ENCODE peak calls at places on chromosomes 5 and 9, in eight cellular contexts. Q, V, T, B, D, L, X and E are unnamed samples.

GRCh38 chr5:14061106-14061505 is 82.0 kb upstream of the TRIO start:
- DNase-seq in Q (no peak), V (no peak), T (no peak), B (no peak), D (no peak), L (no peak), X (no peak), E (no peak)

GRCh38 chr5:150627731-150628545 is 12.5 kb upstream of the SYNPO start:
- DNase-seq in Q (no peak), V (no peak), T (no peak), B (no peak), D (no peak), L (no peak), X (no peak), E (no peak)

GRCh38 chr9:109256381-109256780 is 64.5 kb downstream of the EPB41L4B start:
- DNase-seq in Q (no peak), V (no peak), T (no peak), B (no peak), D (no peak), L (no peak), X (no peak), E (no peak)

GRCh38 chr5:123554601-123555000 is 42.6 kb downstream of the CSNK1G3 start:
- DNase-seq in Q (no peak), V (no peak), T (no peak), B (no peak), D (no peak), L (no peak), X (no peak), E (no peak)

GRCh38 chr9:17082343-17082742 is 52.5 kb upstream of the CNTLN start:
- DNase-seq in Q (no peak), V (peak), T (no peak), B (peak), D (no peak), L (no peak), X (no peak), E (no peak)

GRCh38 chr9:130681769-130682489 is 11.7 kb upstream of the EXOSC2 start:
- DNase-seq in Q (no peak), V (peak), T (no peak), B (no peak), D (peak), L (no peak), X (no peak), E (no peak)

GRCh38 chr5:9716838-9717281 is 86.7 kb upstream of the TAS2R1 start:
- DNase-seq in Q (peak), V (no peak), T (no peak), B (no peak), D (no peak), L (no peak), X (no peak), E (no peak)

GRCh38 chr5:55988979-55989612 is 5.7 kb downstream of the IL6ST start:
- DNase-seq in Q (no peak), V (peak), T (no peak), B (no peak), D (no peak), L (no peak), X (no peak), E (no peak)

GRCh38 chr9:24258626-24259025 is 287.1 kb downstream of the IZUMO3 start:
- DNase-seq in Q (no peak), V (no peak), T (no peak), B (no peak), D (no peak), L (no peak), X (no peak), E (no peak)

GRCh38 chr5:100469780-100470179 is 65.4 kb upstream of the FAM174A start:
- DNase-seq in Q (no peak), V (no peak), T (no peak), B (no peak), D (no peak), L (no peak), X (no peak), E (no peak)

GRCh38 chr9:116030532-116030931 is 123.1 kb upstream of the PAPPA start:
- DNase-seq in Q (no peak), V (no peak), T (no peak), B (no peak), D (no peak), L (no peak), X (no peak), E (no peak)

GRCh38 chr5:90022711-90023053 is 386.9 kb downstream of the CETN3 start:
- DNase-seq in Q (no peak), V (no peak), T (no peak), B (no peak), D (no peak), L (no peak), X (no peak), E (no peak)
- TF ChIP-seq POLR2AphosphoS5 in Q (no peak), V (no peak), T (no peak), B (no peak), D (no peak), L (no peak), X (no peak), E (no peak)

GRCh38 chr9:37485389-37486255 is at the start of gene POLR1E:
- DNase-seq in Q (peak), V (peak), T (peak), B (peak), D (peak), L (peak), X (peak), E (peak)
- TF ChIP-seq POLR2AphosphoS5 in Q (peak), V (peak), T (peak), B (peak), D (peak), L (peak), X (peak), E (peak)

DNA sequence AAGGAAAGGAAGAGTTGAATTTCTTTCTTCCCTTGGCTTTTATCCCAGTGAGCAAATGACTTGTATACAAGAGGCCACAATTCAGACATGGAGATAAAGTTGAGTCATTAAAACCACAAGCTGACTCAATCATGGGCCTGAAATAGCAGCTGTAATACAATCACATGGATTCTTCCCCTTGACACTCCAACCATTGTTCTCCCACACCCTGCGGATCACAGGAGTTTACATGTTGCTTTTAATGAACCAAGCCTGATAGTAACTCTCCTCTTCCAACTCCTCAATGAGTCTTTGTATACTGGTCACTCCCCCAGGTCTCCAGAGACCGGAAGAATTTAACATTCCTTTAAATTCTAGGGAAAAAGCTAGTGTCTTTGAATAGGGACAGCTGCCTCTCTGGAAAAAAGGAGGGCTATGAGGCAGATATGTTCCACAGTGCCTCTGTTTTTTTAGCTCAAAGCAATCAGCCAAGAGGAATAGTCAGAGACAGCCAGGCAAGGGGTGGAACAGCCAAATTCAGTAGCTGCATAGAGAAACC is 32.4 kb downstream of the PCDHGC5 start:
- DNase-seq in Q (no peak), V (peak), T (no peak), B (no peak), D (peak), L (no peak), X (no peak), E (peak)
- TF ChIP-seq POLR2AphosphoS5 in Q (no peak), V (peak), T (peak), B (peak), D (peak), L (no peak), X (peak), E (no peak)

DNA sequence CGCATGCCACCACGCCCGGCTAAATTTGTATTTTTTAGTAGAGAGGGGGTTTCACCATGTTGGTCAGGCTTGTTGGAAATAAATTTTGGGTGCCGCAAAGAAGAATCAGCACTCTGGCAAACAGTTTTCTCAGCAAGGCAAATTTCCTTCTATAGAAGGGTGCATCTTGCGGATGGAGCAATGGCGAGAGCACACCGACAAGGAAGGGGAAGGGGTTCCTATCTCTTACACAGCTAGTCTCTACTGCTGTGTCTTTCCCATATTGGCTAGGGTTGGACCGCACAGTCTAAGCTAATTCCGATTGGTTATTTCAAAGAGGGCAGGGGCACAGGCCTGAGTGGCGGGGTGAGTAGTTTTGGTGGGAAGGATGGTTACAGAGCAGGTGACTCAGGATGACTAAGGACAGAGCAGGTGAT is 707 bp downstream of the GTF3C5 start:
- DNase-seq in Q (no peak), V (no peak), T (no peak), B (peak), D (no peak), L (no peak), X (no peak), E (no peak)
- TF ChIP-seq POLR2AphosphoS5 in Q (no peak), V (no peak), T (no peak), B (no peak), D (no peak), L (no peak), X (no peak), E (no peak)

GRCh38 chr5:135973323-135974018 is 18.7 kb upstream of the LECT2 start:
- DNase-seq in Q (no peak), V (no peak), T (no peak), B (no peak), D (no peak), L (no peak), X (no peak), E (no peak)
- TF ChIP-seq POLR2AphosphoS5 in Q (no peak), V (no peak), T (no peak), B (no peak), D (no peak), L (no peak), X (no peak), E (no peak)

GRCh38 chr9:87792831-87793288 is 66.9 kb downstream of the CTSL start:
- DNase-seq in Q (peak), V (peak), T (no peak), B (peak), D (peak), L (no peak), X (peak), E (peak)
- TF ChIP-seq POLR2AphosphoS5 in Q (no peak), V (peak), T (no peak), B (no peak), D (no peak), L (no peak), X (peak), E (peak)

GRCh38 chr9:125756499-125756898 is 9.3 kb downstream of the PBX3 start:
- DNase-seq in Q (no peak), V (no peak), T (no peak), B (no peak), D (no peak), L (no peak), X (no peak), E (no peak)
- TF ChIP-seq POLR2AphosphoS5 in Q (peak), V (no peak), T (no peak), B (no peak), D (no peak), L (no peak), X (no peak), E (no peak)

GRCh38 chr9:36154213-36154952 is 14.8 kb upstream of the CCIN start:
- DNase-seq in Q (no peak), V (peak), T (no peak), B (peak), D (no peak), L (peak), X (no peak), E (no peak)
- TF ChIP-seq POLR2AphosphoS5 in Q (no peak), V (no peak), T (peak), B (peak), D (peak), L (no peak), X (no peak), E (no peak)

DNA sequence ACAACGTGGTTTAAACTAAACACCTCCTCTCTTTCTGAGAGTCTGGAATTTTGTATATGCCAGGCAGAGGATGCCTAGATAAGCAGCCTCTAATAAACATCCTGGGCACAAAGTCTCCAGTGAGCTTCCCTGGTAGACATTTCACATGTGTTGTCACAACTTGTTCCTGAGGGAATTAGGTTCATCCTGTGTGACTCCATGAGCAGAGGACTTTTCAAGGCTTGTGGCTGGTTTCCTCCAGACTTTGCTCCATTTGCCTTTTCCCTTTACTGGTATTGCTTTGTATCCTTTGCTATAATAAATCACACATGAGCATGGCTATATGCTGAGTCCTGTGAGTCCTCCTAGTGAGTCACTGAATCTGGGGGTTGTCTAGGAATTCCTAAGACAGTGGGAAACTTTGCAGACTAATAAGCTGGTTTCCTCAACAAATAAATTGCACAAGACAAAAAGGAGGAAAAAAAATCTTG is 77.4 kb downstream of the NR2F1-AS1 start:
- DNase-seq in Q (no peak), V (peak), T (no peak), B (no peak), D (no peak), L (peak), X (no peak), E (no peak)
- TF ChIP-seq POLR2AphosphoS5 in Q (no peak), V (no peak), T (no peak), B (no peak), D (no peak), L (no peak), X (no peak), E (no peak)

GRCh38 chr9:120715331-120715924 is 1.2 kb upstream of the MEGF9 start:
- DNase-seq in Q (no peak), V (peak), T (no peak), B (peak), D (peak), L (no peak), X (no peak), E (no peak)

GRCh38 chr9:120718328-120718727 is 4.1 kb upstream of the MEGF9 start:
- DNase-seq in Q (no peak), V (no peak), T (no peak), B (no peak), D (no peak), L (no peak), X (no peak), E (no peak)

GRCh38 chr9:120717194-120717593 is 2.9 kb upstream of the MEGF9 start:
- DNase-seq in Q (no peak), V (no peak), T (no peak), B (no peak), D (no peak), L (no peak), X (no peak), E (no peak)

GRCh38 chr9:120714846-120715231 is 569 bp upstream of the MEGF9 start:
- DNase-seq in Q (no peak), V (no peak), T (no peak), B (peak), D (no peak), L (no peak), X (no peak), E (no peak)

DNA sequence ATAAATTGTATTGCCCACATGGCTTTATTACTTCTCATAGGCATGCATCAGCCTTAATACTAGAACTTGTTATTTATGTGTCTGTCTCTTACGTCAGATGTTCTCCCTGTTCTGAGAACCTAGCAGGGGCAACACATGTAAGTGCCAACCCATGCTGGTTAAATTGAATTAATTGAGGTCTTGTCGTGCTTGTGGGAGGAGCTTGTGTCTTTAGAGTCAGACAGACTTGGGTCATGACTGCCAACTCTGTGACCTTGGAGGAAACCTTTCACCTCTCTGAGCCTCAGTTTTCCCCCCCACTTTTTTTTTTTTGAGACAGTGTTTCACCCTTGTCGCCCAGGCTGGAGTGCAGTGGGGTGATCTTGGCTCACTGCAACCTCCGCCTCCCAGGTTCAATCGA is 2.2 kb upstream of the MEGF9 start:
- DNase-seq in Q (no peak), V (no peak), T (no peak), B (no peak), D (no peak), L (no peak), X (no peak), E (no peak)
- TF ChIP-seq POLR2AphosphoS5 in Q (no peak), V (no peak), T (no peak), B (no peak), D (no peak), L (no peak), X (no peak), E (no peak)